ENCODE peak calls at places on chromosomes 7 and 10, in four cellular contexts. C is psoas muscle, N is adrenal gland, L is AG09309. P is an unnamed sample.
A peak's percentile ranks its signal among the peaks of the same experiment; 100 is the strongest.

GRCh38 chr7:22876986-22877729 is 54.5 kb upstream of the TOMM7 start:
- DNase-seq in C (no peak), N (no peak), L (no peak), P (no peak)

GRCh38 chr10:80356563-80356999 is at the start of the genes DYDC1 and DYDC2:
- DNase-seq in C (peak; percentile 36), N (peak; percentile 24), L (no peak), P (peak; percentile 21)

GRCh38 chr10:8069627-8070026 is 15.1 kb downstream of the GATA3 start:
- DNase-seq in C (no peak), N (no peak), L (no peak), P (no peak)

GRCh38 chr10:88125766-88126165 is 262.3 kb downstream of the PTEN start:
- DNase-seq in C (no peak), N (no peak), L (no peak), P (no peak)

GRCh38 chr7:129970816-129971215 is 18.1 kb upstream of the UBE2H start:
- DNase-seq in C (no peak), N (no peak), L (no peak), P (no peak)

GRCh38 chr7:100021297-100021696 is 5.9 kb downstream of the ZKSCAN1 start:
- DNase-seq in C (no peak), N (no peak), L (no peak), P (no peak)

GRCh38 chr10:48778193-48778857 is 93.7 kb downstream of the WDFY4 start:
- DNase-seq in C (no peak), N (peak; percentile 5), L (no peak), P (no peak)

GRCh38 chr7:74480861-74481417 is 27.2 kb downstream of the GTF2IRD1 start:
- DNase-seq in C (peak; percentile 62), N (peak; percentile 57), L (peak; percentile 67), P (no peak)

GRCh38 chr7:147894271-147894670 is 696.3 kb upstream of the C7orf33 start:
- DNase-seq in C (no peak), N (no peak), L (peak; percentile 10), P (no peak)

GRCh38 chr7:21514071-21514470 is 28.8 kb upstream of the DNAH11 start:
- DNase-seq in C (no peak), N (no peak), L (no peak), P (no peak)

GRCh38 chr7:51317582-51317910 is 937 bp upstream of the COBL start:
- DNase-seq in C (no peak), N (no peak), L (no peak), P (no peak)

GRCh38 chr10:100148353-100149211 is 37.2 kb downstream of the ERLIN1 start:
- DNase-seq in C (no peak), N (no peak), L (peak; percentile 3), P (no peak)

GRCh38 chr10:89553064-89553734 is 17.8 kb upstream of the SLC16A12 start:
- DNase-seq in C (no peak), N (no peak), L (peak; percentile 93), P (no peak)

GRCh38 chr10:133249094-133249780 is 11.6 kb downstream of the VENTX start:
- DNase-seq in C (no peak), N (no peak), L (no peak), P (no peak)

DNA sequence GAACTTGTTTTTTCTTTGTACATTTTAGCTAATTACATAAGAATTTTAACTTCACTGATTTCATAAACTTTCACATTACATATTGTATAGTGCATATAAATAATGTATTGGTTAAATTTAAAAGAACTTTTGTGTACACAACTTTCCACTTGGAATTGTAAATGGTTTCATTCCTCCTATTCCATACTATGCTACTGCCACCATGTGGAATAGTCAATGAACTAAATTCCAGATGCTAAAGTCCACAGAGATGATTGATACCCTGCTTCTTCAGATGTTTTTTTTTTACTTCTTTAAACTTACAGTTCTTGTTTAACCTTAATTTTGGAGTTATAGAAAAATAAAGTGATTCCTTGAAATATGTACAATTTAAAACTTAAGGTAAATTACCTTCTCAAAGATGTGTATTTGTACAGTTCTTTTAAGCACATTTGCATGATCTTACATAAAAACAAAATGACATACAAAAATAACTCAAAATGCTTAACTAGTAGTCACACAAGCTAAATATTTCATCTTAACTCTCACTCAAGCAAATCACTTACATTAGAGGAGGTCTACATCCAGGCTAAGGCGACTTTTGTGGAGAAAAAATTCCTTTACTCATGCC is 247.6 kb upstream of the HGF start:
- DNase-seq in C (no peak), N (no peak), L (no peak), P (no peak)
- TF ChIP-seq CTCF in C (peak; percentile 41), N (peak; percentile 46), L (peak; percentile 50), P (no peak)

GRCh38 chr7:30478349-30479228 is at the start of gene NOD1:
- DNase-seq in C (peak; percentile 76), N (peak; percentile 70), L (no peak), P (peak; percentile 70)
- TF ChIP-seq CTCF in C (peak; percentile 18), N (peak; percentile 31), L (no peak), P (no peak)

DNA sequence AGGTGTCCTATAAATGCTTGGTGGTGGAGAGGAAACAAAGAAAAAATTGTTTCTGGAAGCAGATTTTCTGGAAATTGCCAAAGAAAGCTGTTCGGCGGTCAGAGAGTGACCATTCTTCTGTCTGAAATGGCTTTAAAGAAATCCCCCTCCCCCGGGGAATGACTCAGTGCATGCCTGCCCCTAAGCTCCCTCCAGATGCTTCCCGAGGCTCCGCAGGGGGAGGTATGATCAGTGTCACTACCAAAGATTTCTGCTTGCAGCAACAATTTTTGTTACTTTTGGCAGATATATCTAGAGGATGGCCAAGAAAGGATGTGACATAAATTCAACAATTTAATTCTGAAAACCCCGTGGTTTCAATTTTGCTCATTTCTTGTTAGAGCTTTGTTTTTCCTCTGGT is 163.9 kb downstream of the JCAD start:
- DNase-seq in C (peak; percentile 71), N (peak; percentile 39), L (peak; percentile 54), P (no peak)
- TF ChIP-seq CTCF in C (no peak), N (no peak), L (no peak), P (no peak)

DNA sequence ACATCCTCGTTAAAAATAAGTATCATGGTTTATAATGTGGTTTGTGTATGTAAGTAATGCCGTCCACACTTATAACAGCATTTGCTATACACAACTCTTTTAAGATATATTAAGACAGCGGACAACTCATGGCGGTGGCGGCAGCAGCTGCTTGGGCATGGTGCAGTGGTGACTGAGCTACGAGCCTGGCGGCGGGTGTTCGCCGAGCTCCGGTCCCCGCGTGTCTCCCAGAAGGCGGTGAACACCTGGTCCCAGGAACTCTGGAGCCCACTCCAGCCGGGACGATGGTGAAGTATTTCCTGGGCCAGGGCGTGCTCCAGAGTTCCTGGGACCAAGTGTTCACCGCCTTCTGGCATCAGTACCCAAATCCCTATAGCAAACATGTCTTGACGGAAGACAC is 38.8 kb downstream of the JMJD1C start:
- DNase-seq in C (no peak), N (no peak), L (no peak), P (no peak)
- TF ChIP-seq CTCF in C (no peak), N (no peak), L (no peak), P (no peak)

DNA sequence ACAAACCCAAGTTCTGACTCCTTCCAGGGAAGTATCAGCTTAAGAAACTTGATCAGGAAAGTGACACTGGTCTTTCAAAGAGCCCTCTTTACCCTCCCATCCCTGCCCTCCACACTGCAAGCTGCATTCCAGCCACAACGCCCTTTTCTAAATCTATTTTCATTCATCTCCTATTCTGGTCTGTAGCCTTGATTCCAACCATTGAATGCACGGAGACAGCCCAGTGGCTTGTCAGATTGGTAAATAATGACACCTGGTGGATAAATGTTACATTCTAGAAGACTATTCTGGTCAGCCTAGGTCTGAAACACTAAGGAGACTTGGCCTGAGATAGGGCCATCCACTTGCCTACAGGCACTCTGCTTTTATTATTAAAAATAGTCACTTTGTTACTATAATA is 20.9 kb downstream of the MORN4 start:
- DNase-seq in C (no peak), N (no peak), L (no peak), P (no peak)
- TF ChIP-seq CTCF in C (peak; percentile 62), N (peak; percentile 67), L (peak; percentile 42), P (no peak)

GRCh38 chr10:86837663-86838062 is 81.2 kb downstream of the BMPR1A start:
- DNase-seq in C (no peak), N (no peak), L (no peak), P (no peak)
- TF ChIP-seq CTCF in C (no peak), N (no peak), L (no peak), P (no peak)